ENCODE peak calls at places on chromosomes 13 and 19, in five cellular contexts. P, L, G, E and R are unnamed samples.

GRCh38 chr13:106566682-106567420 is 1.1 kb downstream of the ARGLU1 start:
- DNase-seq in P (no peak), L (no peak), G (no peak), E (peak; percentile 32), R (no peak)

GRCh38 chr13:48222358-48223015 is 10.5 kb upstream of the ITM2B start:
- DNase-seq in P (no peak), L (no peak), G (no peak), E (no peak), R (no peak)

GRCh38 chr19:12938536-12939291 is at the start of gene CALR:
- DNase-seq in P (peak; percentile 55), L (no peak), G (no peak), E (no peak), R (no peak)

GRCh38 chr19:16208064-16208759 is 10.5 kb downstream of the AP1M1 start:
- DNase-seq in P (no peak), L (no peak), G (no peak), E (no peak), R (no peak)

GRCh38 chr19:11767633-11768133 is 883 bp downstream of the ZNF441 start:
- DNase-seq in P (peak; percentile 43), L (peak; percentile 43), G (peak; percentile 31), E (peak; percentile 72), R (no peak)

GRCh38 chr19:33740811-33741396 is 55.8 kb upstream of the KCTD15 start:
- DNase-seq in P (peak; percentile 74), L (peak; percentile 84), G (no peak), E (peak; percentile 31), R (no peak)

GRCh38 chr13:27194895-27195764 is 23.5 kb upstream of the USP12 start:
- DNase-seq in P (peak; percentile 36), L (no peak), G (no peak), E (no peak), R (peak; percentile 96)

GRCh38 chr13:75635621-75636338 is at the start of gene LMO7:
- DNase-seq in P (peak; percentile 49), L (peak; percentile 84), G (no peak), E (peak; percentile 48), R (no peak)

GRCh38 chr19:33192010-33192409 is 2.1 kb upstream of the LRP3 start:
- DNase-seq in P (no peak), L (peak; percentile 74), G (no peak), E (no peak), R (no peak)

GRCh38 chr19:13208131-13208963 is 58.1 kb downstream of the IER2 start:
- DNase-seq in P (no peak), L (no peak), G (peak; percentile 77), E (no peak), R (no peak)

GRCh38 chr19:19515764-19516519 is at the start of gene NDUFA13:
- DNase-seq in P (peak; percentile 93), L (peak; percentile 98), G (peak; percentile 89), E (peak; percentile 90), R (peak; percentile 85)
- TF ChIP-seq POLR2AphosphoS5 in P (peak; percentile 95), L (peak; percentile 97), G (peak; percentile 95), E (peak; percentile 92), R (peak; percentile 97)

DNA sequence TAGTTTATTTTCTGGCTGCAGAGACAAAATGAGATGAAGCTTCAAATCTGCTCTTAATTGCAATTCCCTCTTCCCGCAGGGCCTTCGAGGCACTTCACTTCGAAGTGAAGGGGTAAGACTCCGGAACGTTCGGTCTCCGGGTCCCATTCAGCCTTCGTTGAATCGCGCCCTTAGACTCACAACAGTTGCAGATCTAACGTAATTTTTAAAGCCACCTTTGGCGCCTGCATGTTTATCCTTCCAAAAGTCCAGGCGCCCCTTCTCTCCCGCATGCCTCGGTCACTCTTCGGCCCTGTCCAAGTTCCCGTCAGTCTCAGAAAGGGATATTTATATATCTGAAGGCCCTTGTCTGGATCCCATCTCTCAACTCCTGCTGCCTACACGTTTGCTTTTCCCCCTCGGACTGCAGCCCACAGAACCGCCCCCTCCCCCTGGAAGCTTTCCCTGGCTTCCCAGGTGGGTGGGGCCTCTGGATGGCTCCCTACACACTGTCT is 912 bp upstream of the KCTD12 start:
- DNase-seq in P (no peak), L (peak; percentile 57), G (no peak), E (no peak), R (no peak)
- TF ChIP-seq ATF3 in P (no peak), L (no peak), G (no peak), E (no peak), R (no peak)

GRCh38 chr13:57003682-57004081 is 137.0 kb upstream of the PRR20A start:
- DNase-seq in P (no peak), L (no peak), G (no peak), E (no peak), R (no peak)
- TF ChIP-seq POLR2AphosphoS5 in P (no peak), L (no peak), G (no peak), E (no peak), R (no peak)

DNA sequence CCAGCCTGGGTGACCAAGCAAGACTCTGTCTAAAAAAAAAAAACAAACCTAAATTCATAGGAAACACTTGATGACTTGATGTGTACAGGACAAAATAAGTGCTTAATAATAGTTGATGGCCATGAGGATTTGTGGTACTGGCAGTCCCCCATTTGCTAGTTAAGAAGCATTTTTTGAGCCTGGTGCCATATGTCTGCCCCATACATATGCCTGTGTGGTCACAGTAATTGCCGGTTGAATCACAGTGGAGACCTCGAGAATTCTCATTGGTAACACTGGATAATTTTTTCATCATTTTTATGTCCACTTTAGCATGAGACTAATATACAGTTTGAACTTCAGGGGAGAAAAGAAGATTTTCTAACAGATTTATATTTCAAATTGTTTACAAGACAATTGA is 79.2 kb downstream of the LRCH1 start:
- DNase-seq in P (no peak), L (no peak), G (no peak), E (no peak), R (no peak)
- TF ChIP-seq ATF3 in P (no peak), L (no peak), G (no peak), E (no peak), R (no peak)

DNA sequence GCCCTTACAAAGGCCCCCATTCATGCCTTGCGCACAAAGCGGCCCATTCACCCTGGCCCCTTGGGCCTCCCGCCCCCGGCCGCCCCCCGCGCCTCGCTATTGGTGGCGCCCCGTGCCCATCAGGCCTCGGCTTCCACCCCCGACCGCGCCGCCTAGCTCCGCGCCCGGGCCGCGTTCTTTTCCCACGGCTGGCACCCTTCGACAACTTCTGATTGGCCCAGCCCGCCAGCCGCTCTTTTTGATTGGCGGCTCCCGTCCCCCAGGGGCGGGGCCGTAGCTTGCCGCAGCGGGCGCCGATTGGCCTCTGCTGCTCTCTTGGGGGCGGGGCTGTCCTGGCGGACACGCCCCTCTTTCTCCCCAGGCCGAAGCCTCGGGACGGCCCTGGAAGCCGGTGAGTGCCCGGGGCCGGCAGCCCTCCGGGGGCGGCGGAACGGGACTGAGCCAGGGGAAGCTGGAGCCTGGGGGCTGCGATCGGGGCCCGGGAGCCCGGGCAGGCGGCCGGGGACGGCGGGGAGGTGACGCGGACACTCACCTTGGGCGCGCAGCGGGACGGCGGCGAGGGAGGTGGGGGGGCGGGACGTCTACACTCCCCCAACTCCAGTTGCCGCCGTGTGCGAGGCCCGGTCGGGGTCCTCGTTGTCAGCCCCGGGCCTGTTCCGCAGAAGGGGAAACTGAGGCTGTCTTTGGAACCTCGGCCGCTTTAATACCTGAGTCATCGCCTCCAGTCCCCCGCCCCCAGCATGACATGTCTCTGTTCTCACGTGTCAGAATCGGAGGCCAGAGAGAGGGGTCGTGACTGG is at the start of gene MYH14:
- DNase-seq in P (peak; percentile 96), L (peak; percentile 96), G (no peak), E (peak; percentile 79), R (peak; percentile 86)
- TF ChIP-seq POLR2AphosphoS5 in P (no peak), L (no peak), G (no peak), E (no peak), R (peak; percentile 61)

DNA sequence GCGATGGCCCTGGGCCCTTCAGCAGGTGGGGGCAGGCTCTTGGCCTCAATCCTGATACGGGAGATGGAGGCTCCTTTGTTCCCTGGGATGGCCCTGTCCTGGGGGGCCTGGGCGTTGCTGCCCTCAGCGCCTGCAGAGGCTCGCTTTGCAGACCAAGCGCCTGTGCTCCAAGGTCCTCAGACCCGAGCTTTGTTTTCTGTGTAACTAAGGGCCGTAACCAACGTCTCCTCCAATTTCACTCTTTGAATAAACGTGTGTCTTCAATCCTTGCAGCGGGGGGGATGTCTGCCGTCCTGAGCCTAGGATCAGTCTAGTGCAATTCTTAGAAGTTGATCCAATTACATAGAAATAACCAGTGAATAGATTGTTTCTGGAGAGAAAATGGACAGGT is 5.2 kb downstream of the PTBP1 start:
- DNase-seq in P (no peak), L (no peak), G (no peak), E (no peak), R (no peak)
- TF ChIP-seq ATF3 in P (no peak), L (no peak), G (no peak), E (no peak), R (no peak)